ENCODE peak calls at places on chromosomes 3 and 15, in seven cellular contexts. One of them, this sample, is unnamed.

GRCh38 chr3:63295806-63296205 is 17.7 kb downstream of the SYNPR start:
- DNase-seq in dorsolateral prefrontal cortex: no peak
- DNase-seq in WERI-Rb-1: no peak
- DNase-seq in upper lobe of left lung: no peak
- DNase-seq in fibroblast of lung: no peak
- DNase-seq in HL-60: no peak
- DNase-seq in Calu3: no peak
- DNase-seq in this sample: no peak

GRCh38 chr3:179666436-179667035 is 13.7 kb downstream of the USP13 start:
- DNase-seq in dorsolateral prefrontal cortex: peak
- DNase-seq in WERI-Rb-1: peak
- DNase-seq in upper lobe of left lung: peak
- DNase-seq in fibroblast of lung: peak
- DNase-seq in HL-60: no peak
- DNase-seq in Calu3: no peak
- DNase-seq in this sample: peak

GRCh38 chr3:35598804-35599203 is 40.5 kb upstream of the ARPP21 start:
- DNase-seq in dorsolateral prefrontal cortex: no peak
- DNase-seq in WERI-Rb-1: no peak
- DNase-seq in upper lobe of left lung: no peak
- DNase-seq in fibroblast of lung: no peak
- DNase-seq in HL-60: no peak
- DNase-seq in Calu3: no peak
- DNase-seq in this sample: no peak

GRCh38 chr3:174438501-174439156 is 420.5 kb upstream of the NAALADL2 start:
- DNase-seq in dorsolateral prefrontal cortex: no peak
- DNase-seq in WERI-Rb-1: no peak
- DNase-seq in upper lobe of left lung: no peak
- DNase-seq in fibroblast of lung: peak
- DNase-seq in HL-60: no peak
- DNase-seq in Calu3: no peak
- DNase-seq in this sample: no peak

GRCh38 chr3:196341142-196341541 is 3.0 kb upstream of the TM4SF19 start:
- DNase-seq in dorsolateral prefrontal cortex: no peak
- DNase-seq in WERI-Rb-1: no peak
- DNase-seq in upper lobe of left lung: no peak
- DNase-seq in fibroblast of lung: peak
- DNase-seq in HL-60: peak
- DNase-seq in Calu3: no peak
- DNase-seq in this sample: peak

GRCh38 chr3:39905788-39906187 is 96.4 kb downstream of the MYRIP start:
- DNase-seq in dorsolateral prefrontal cortex: no peak
- DNase-seq in WERI-Rb-1: no peak
- DNase-seq in upper lobe of left lung: no peak
- DNase-seq in fibroblast of lung: no peak
- DNase-seq in HL-60: no peak
- DNase-seq in Calu3: no peak
- DNase-seq in this sample: no peak

GRCh38 chr3:124887177-124887995 is at the start of gene ITGB5:
- DNase-seq in dorsolateral prefrontal cortex: peak
- DNase-seq in WERI-Rb-1: peak
- DNase-seq in upper lobe of left lung: peak
- DNase-seq in fibroblast of lung: peak
- DNase-seq in HL-60: no peak
- DNase-seq in Calu3: peak
- DNase-seq in this sample: peak

GRCh38 chr3:194879991-194880939 is 194.6 kb downstream of the FAM43A start:
- DNase-seq in dorsolateral prefrontal cortex: no peak
- DNase-seq in WERI-Rb-1: peak
- DNase-seq in upper lobe of left lung: no peak
- DNase-seq in fibroblast of lung: peak
- DNase-seq in HL-60: no peak
- DNase-seq in Calu3: no peak
- DNase-seq in this sample: no peak

GRCh38 chr15:100559330-100559729 is 30.6 kb upstream of the CERS3 start:
- DNase-seq in dorsolateral prefrontal cortex: no peak
- DNase-seq in WERI-Rb-1: no peak
- DNase-seq in upper lobe of left lung: no peak
- DNase-seq in fibroblast of lung: peak
- DNase-seq in HL-60: peak
- DNase-seq in Calu3: no peak
- DNase-seq in this sample: peak

GRCh38 chr3:50620420-50620819 is 3.5 kb downstream of the MAPKAPK3 start:
- DNase-seq in dorsolateral prefrontal cortex: no peak
- DNase-seq in WERI-Rb-1: no peak
- DNase-seq in upper lobe of left lung: peak
- DNase-seq in fibroblast of lung: no peak
- DNase-seq in HL-60: peak
- DNase-seq in Calu3: no peak
- DNase-seq in this sample: no peak

GRCh38 chr3:52570076-52570475 is 33.7 kb downstream of the UQCC5 start:
- DNase-seq in dorsolateral prefrontal cortex: no peak
- DNase-seq in WERI-Rb-1: no peak
- DNase-seq in upper lobe of left lung: no peak
- DNase-seq in fibroblast of lung: peak
- DNase-seq in HL-60: no peak
- DNase-seq in Calu3: no peak
- DNase-seq in this sample: no peak

GRCh38 chr3:187986514-187986934 is 167.4 kb upstream of the LPP start:
- DNase-seq in dorsolateral prefrontal cortex: no peak
- DNase-seq in WERI-Rb-1: no peak
- DNase-seq in upper lobe of left lung: peak
- DNase-seq in fibroblast of lung: peak
- DNase-seq in HL-60: peak
- DNase-seq in Calu3: peak
- DNase-seq in this sample: peak

GRCh38 chr3:52176188-52176752 is 21.7 kb upstream of the ALAS1 start:
- DNase-seq in dorsolateral prefrontal cortex: peak
- DNase-seq in WERI-Rb-1: peak
- DNase-seq in upper lobe of left lung: no peak
- DNase-seq in fibroblast of lung: no peak
- DNase-seq in HL-60: no peak
- DNase-seq in Calu3: no peak
- DNase-seq in this sample: no peak

GRCh38 chr3:194135806-194136518 is at the start of gene HES1:
- DNase-seq in dorsolateral prefrontal cortex: peak
- DNase-seq in WERI-Rb-1: peak
- DNase-seq in upper lobe of left lung: peak
- DNase-seq in fibroblast of lung: peak
- DNase-seq in HL-60: peak
- DNase-seq in Calu3: peak
- DNase-seq in this sample: peak

GRCh38 chr15:40063563-40064011 is 24.6 kb upstream of the SRP14 start:
- DNase-seq in dorsolateral prefrontal cortex: peak
- DNase-seq in WERI-Rb-1: no peak
- DNase-seq in upper lobe of left lung: no peak
- DNase-seq in fibroblast of lung: peak
- DNase-seq in HL-60: no peak
- DNase-seq in Calu3: no peak
- DNase-seq in this sample: peak

GRCh38 chr3:130395331-130395730 is 49.9 kb downstream of the COL6A5 start:
- DNase-seq in dorsolateral prefrontal cortex: no peak
- DNase-seq in WERI-Rb-1: no peak
- DNase-seq in upper lobe of left lung: no peak
- DNase-seq in fibroblast of lung: no peak
- DNase-seq in HL-60: no peak
- DNase-seq in Calu3: no peak
- DNase-seq in this sample: no peak

GRCh38 chr15:20106026-20106425 is 435.6 kb downstream of the GOLGA6L6 start:
- DNase-seq in dorsolateral prefrontal cortex: peak
- DNase-seq in WERI-Rb-1: no peak
- DNase-seq in upper lobe of left lung: no peak
- DNase-seq in fibroblast of lung: no peak
- DNase-seq in HL-60: no peak
- DNase-seq in Calu3: no peak
- DNase-seq in this sample: peak

GRCh38 chr3:18046531-18046930 is 304.1 kb upstream of the TBC1D5 start:
- DNase-seq in dorsolateral prefrontal cortex: no peak
- DNase-seq in WERI-Rb-1: no peak
- DNase-seq in upper lobe of left lung: no peak
- DNase-seq in fibroblast of lung: no peak
- DNase-seq in HL-60: peak
- DNase-seq in Calu3: no peak
- DNase-seq in this sample: no peak

GRCh38 chr3:123511726-123512125 is 62.8 kb upstream of the ADCY5 start:
- DNase-seq in dorsolateral prefrontal cortex: no peak
- DNase-seq in WERI-Rb-1: no peak
- DNase-seq in upper lobe of left lung: no peak
- DNase-seq in fibroblast of lung: no peak
- DNase-seq in HL-60: no peak
- DNase-seq in Calu3: no peak
- DNase-seq in this sample: no peak

GRCh38 chr3:114498779-114499370 is 205.0 kb downstream of the TIGIT start:
- DNase-seq in dorsolateral prefrontal cortex: no peak
- DNase-seq in WERI-Rb-1: no peak
- DNase-seq in upper lobe of left lung: no peak
- DNase-seq in fibroblast of lung: peak
- DNase-seq in HL-60: no peak
- DNase-seq in Calu3: peak
- DNase-seq in this sample: peak

GRCh38 chr15:62584301-62585235 is 419.5 kb upstream of the C2CD4B start:
- DNase-seq in dorsolateral prefrontal cortex: no peak
- DNase-seq in WERI-Rb-1: no peak
- DNase-seq in upper lobe of left lung: no peak
- DNase-seq in fibroblast of lung: no peak
- DNase-seq in HL-60: no peak
- DNase-seq in Calu3: no peak
- DNase-seq in this sample: no peak

GRCh38 chr15:94535298-94536048 is 304.1 kb downstream of the MCTP2 start:
- DNase-seq in dorsolateral prefrontal cortex: no peak
- DNase-seq in WERI-Rb-1: no peak
- DNase-seq in upper lobe of left lung: no peak
- DNase-seq in fibroblast of lung: no peak
- DNase-seq in HL-60: no peak
- DNase-seq in Calu3: no peak
- DNase-seq in this sample: no peak

GRCh38 chr3:61997112-61997511 is 376.2 kb downstream of the FEZF2 start:
- DNase-seq in dorsolateral prefrontal cortex: no peak
- DNase-seq in WERI-Rb-1: peak
- DNase-seq in upper lobe of left lung: no peak
- DNase-seq in fibroblast of lung: no peak
- DNase-seq in HL-60: no peak
- DNase-seq in Calu3: no peak
- DNase-seq in this sample: no peak

GRCh38 chr3:37536033-37536432 is 325.6 kb upstream of the CTDSPL start:
- DNase-seq in dorsolateral prefrontal cortex: no peak
- DNase-seq in WERI-Rb-1: no peak
- DNase-seq in upper lobe of left lung: no peak
- DNase-seq in fibroblast of lung: no peak
- DNase-seq in HL-60: no peak
- DNase-seq in Calu3: no peak
- DNase-seq in this sample: no peak
- TF ChIP-seq CTCF in dorsolateral prefrontal cortex: no peak
- TF ChIP-seq CTCF in WERI-Rb-1: no peak
- TF ChIP-seq CTCF in upper lobe of left lung: no peak
- TF ChIP-seq CTCF in fibroblast of lung: no peak
- TF ChIP-seq CTCF in HL-60: no peak
- TF ChIP-seq CTCF in Calu3: no peak
- TF ChIP-seq CTCF in this sample: no peak

DNA sequence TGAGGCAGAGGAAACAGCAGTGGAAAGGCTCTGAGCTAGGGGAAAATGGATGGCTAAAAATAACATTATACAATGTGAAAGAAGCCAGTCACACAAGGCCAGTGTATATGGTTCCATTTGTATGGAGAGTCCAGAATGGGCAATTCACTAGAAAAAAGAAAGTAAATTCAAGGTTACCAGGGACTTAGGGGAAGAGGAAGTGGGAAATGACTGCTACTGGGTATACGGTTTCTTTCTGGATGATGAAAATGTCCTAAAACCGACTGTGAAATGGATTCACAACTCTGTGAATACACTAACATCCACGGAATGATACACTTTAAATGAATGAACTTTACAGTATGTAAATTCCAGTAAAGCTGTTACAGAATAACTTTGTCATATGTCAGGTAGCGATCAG is 25.4 kb upstream of the IQSEC1 start:
- DNase-seq in dorsolateral prefrontal cortex: no peak
- DNase-seq in WERI-Rb-1: no peak
- DNase-seq in upper lobe of left lung: no peak
- DNase-seq in fibroblast of lung: no peak
- DNase-seq in HL-60: no peak
- DNase-seq in Calu3: no peak
- DNase-seq in this sample: no peak
- TF ChIP-seq CTCF in dorsolateral prefrontal cortex: no peak
- TF ChIP-seq CTCF in WERI-Rb-1: no peak
- TF ChIP-seq CTCF in upper lobe of left lung: no peak
- TF ChIP-seq CTCF in fibroblast of lung: no peak
- TF ChIP-seq CTCF in HL-60: no peak
- TF ChIP-seq CTCF in Calu3: no peak
- TF ChIP-seq CTCF in this sample: no peak

DNA sequence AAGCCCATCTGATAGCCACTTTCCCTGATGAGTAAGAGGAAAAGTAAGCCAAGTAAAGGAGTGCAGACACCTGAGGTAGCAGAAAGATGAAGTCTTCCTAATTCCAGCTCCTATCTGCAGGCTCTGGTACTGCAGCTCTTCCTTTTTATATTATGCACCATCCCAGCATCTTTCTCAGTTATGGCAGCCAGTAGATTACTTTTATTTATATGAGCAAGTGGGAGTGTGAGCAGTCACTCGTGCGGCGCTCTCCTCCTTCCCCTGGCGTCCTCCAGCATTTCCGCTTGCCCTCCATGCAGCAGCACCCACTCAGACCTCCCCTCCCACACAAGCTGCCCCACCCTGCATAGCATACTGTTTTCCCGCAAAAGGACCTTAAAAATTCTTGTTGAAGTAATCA is 465.9 kb upstream of the DPPA4 start:
- DNase-seq in dorsolateral prefrontal cortex: no peak
- DNase-seq in WERI-Rb-1: no peak
- DNase-seq in upper lobe of left lung: no peak
- DNase-seq in fibroblast of lung: no peak
- DNase-seq in HL-60: no peak
- DNase-seq in Calu3: no peak
- DNase-seq in this sample: peak
- TF ChIP-seq CTCF in dorsolateral prefrontal cortex: peak
- TF ChIP-seq CTCF in WERI-Rb-1: peak
- TF ChIP-seq CTCF in upper lobe of left lung: peak
- TF ChIP-seq CTCF in fibroblast of lung: peak
- TF ChIP-seq CTCF in HL-60: peak
- TF ChIP-seq CTCF in Calu3: peak
- TF ChIP-seq CTCF in this sample: peak

GRCh38 chr3:157056035-157056434 is 103.9 kb downstream of the CCNL1 start:
- DNase-seq in dorsolateral prefrontal cortex: no peak
- DNase-seq in WERI-Rb-1: no peak
- DNase-seq in upper lobe of left lung: no peak
- DNase-seq in fibroblast of lung: no peak
- DNase-seq in HL-60: no peak
- DNase-seq in Calu3: no peak
- DNase-seq in this sample: no peak

GRCh38 chr3:157061271-157061670 is 98.7 kb downstream of the CCNL1 start:
- DNase-seq in dorsolateral prefrontal cortex: no peak
- DNase-seq in WERI-Rb-1: no peak
- DNase-seq in upper lobe of left lung: no peak
- DNase-seq in fibroblast of lung: no peak
- DNase-seq in HL-60: no peak
- DNase-seq in Calu3: no peak
- DNase-seq in this sample: no peak

GRCh38 chr3:157059181-157059580 is 100.8 kb downstream of the CCNL1 start:
- DNase-seq in dorsolateral prefrontal cortex: no peak
- DNase-seq in WERI-Rb-1: no peak
- DNase-seq in upper lobe of left lung: no peak
- DNase-seq in fibroblast of lung: no peak
- DNase-seq in HL-60: no peak
- DNase-seq in Calu3: no peak
- DNase-seq in this sample: no peak

GRCh38 chr3:157058392-157059071 is 101.4 kb downstream of the CCNL1 start:
- DNase-seq in dorsolateral prefrontal cortex: no peak
- DNase-seq in WERI-Rb-1: no peak
- DNase-seq in upper lobe of left lung: no peak
- DNase-seq in fibroblast of lung: no peak
- DNase-seq in HL-60: no peak
- DNase-seq in Calu3: no peak
- DNase-seq in this sample: no peak

GRCh38 chr3:157059661-157060060 is 100.3 kb downstream of the CCNL1 start:
- DNase-seq in dorsolateral prefrontal cortex: no peak
- DNase-seq in WERI-Rb-1: no peak
- DNase-seq in upper lobe of left lung: no peak
- DNase-seq in fibroblast of lung: no peak
- DNase-seq in HL-60: no peak
- DNase-seq in Calu3: no peak
- DNase-seq in this sample: no peak
- TF ChIP-seq CTCF in dorsolateral prefrontal cortex: no peak
- TF ChIP-seq CTCF in WERI-Rb-1: no peak
- TF ChIP-seq CTCF in upper lobe of left lung: no peak
- TF ChIP-seq CTCF in fibroblast of lung: no peak
- TF ChIP-seq CTCF in HL-60: no peak
- TF ChIP-seq CTCF in Calu3: no peak
- TF ChIP-seq CTCF in this sample: no peak

This sample was measured in MCF 10A.